ENCODE peak calls at places on chromosomes 3 and 15, in five cellular contexts. F, K, Q, A and V are unnamed samples.
A peak's percentile ranks its signal among the peaks of the same experiment; 100 is the strongest.

GRCh38 chr15:59797756-59798604 is 108.9 kb upstream of the BNIP2 start:
- DNase-seq in F (no peak), K (peak; percentile 2), Q (no peak), A (no peak), V (no peak)

GRCh38 chr3:189276481-189277190 is 104.9 kb downstream of the TPRG1 start:
- DNase-seq in F (no peak), K (no peak), Q (no peak), A (no peak), V (no peak)

GRCh38 chr15:95930659-95931375 is 399.7 kb upstream of the NR2F2 start:
- DNase-seq in F (no peak), K (no peak), Q (peak; percentile 71), A (no peak), V (no peak)

GRCh38 chr3:117485841-117486240 is 776.3 kb downstream of the TUSC7 start:
- DNase-seq in F (no peak), K (peak; percentile 25), Q (no peak), A (no peak), V (no peak)

GRCh38 chr3:190086191-190086590 is 34.5 kb downstream of the P3H2 start:
- DNase-seq in F (no peak), K (no peak), Q (no peak), A (peak; percentile 36), V (no peak)

GRCh38 chr15:51286816-51287215 is 51.6 kb downstream of the CYP19A1 start:
- DNase-seq in F (peak; percentile 33), K (no peak), Q (no peak), A (no peak), V (peak; percentile 15)

GRCh38 chr15:57018151-57018550 is 99.7 kb downstream of the TCF12 start:
- DNase-seq in F (no peak), K (no peak), Q (no peak), A (no peak), V (no peak)

GRCh38 chr3:106067711-106068110 is 198.9 kb upstream of the CBLB start:
- DNase-seq in F (no peak), K (peak; percentile 42), Q (no peak), A (no peak), V (no peak)

GRCh38 chr3:157914882-157915281 is 191.3 kb downstream of the SHOX2 start:
- DNase-seq in F (no peak), K (no peak), Q (no peak), A (no peak), V (no peak)

GRCh38 chr3:172647823-172648222 is 63.0 kb downstream of the NCEH1 start:
- DNase-seq in F (no peak), K (no peak), Q (no peak), A (no peak), V (no peak)

GRCh38 chr15:33678606-33679005 is 289.7 kb upstream of the CHRM5 start:
- DNase-seq in F (no peak), K (no peak), Q (peak; percentile 50), A (no peak), V (no peak)

GRCh38 chr3:59443618-59444292 is 393.9 kb upstream of the CFAP20DC start:
- DNase-seq in F (no peak), K (no peak), Q (no peak), A (no peak), V (no peak)

GRCh38 chr3:13429631-13430291 is 9.6 kb upstream of the NUP210 start:
- DNase-seq in F (no peak), K (no peak), Q (peak; percentile 67), A (no peak), V (no peak)

GRCh38 chr3:52498134-52499054 is 3.3 kb downstream of the STAB1 start:
- DNase-seq in F (no peak), K (no peak), Q (peak; percentile 21), A (no peak), V (no peak)

GRCh38 chr15:99114511-99115299 is 9.8 kb downstream of the SYNM start:
- DNase-seq in F (no peak), K (no peak), Q (no peak), A (no peak), V (no peak)

GRCh38 chr3:173622156-173622555 is 224.6 kb downstream of the NLGN1 start:
- DNase-seq in F (no peak), K (no peak), Q (no peak), A (no peak), V (no peak)

GRCh38 chr15:38553071-38553470 is 11.5 kb downstream of the RASGRP1 start:
- DNase-seq in F (no peak), K (no peak), Q (no peak), A (no peak), V (no peak)

GRCh38 chr3:120350431-120350941 is 1.3 kb upstream of the LRRC58 start:
- DNase-seq in F (peak; percentile 40), K (no peak), Q (peak; percentile 53), A (no peak), V (peak; percentile 50)

GRCh38 chr3:31958721-31959152 is 22.3 kb downstream of the OSBPL10 start:
- DNase-seq in F (no peak), K (no peak), Q (no peak), A (no peak), V (no peak)

GRCh38 chr3:112730210-112730609 is 89.3 kb upstream of the CCDC80 start:
- DNase-seq in F (no peak), K (no peak), Q (no peak), A (no peak), V (no peak)

GRCh38 chr15:89208256-89208655 is 13.1 kb downstream of the RLBP1 start:
- DNase-seq in F (no peak), K (no peak), Q (no peak), A (no peak), V (no peak)

GRCh38 chr3:117059990-117060338 is 350.4 kb downstream of the TUSC7 start:
- DNase-seq in F (no peak), K (no peak), Q (no peak), A (no peak), V (no peak)

DNA sequence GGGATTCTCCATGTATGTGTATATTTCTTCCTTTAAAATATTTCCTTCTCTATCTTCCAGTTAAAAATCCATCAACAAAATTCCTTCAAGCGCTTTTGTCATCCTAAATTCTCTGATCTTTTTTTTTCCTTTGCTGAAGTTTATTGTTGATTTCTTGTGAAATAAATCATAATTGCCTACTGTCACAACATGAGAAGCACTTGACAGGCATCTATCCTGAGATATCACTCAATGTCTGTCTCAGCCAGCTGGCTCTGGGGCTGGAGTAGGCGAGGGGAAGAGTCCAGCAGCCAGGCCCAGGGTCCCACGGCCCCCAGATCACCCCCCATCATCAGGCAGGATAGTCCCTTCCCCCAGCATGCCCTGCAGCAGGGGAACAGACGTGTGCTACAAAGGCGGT is 109.0 kb upstream of the TLE3 start:
- DNase-seq in F (no peak), K (no peak), Q (no peak), A (no peak), V (no peak)
- TF ChIP-seq EP300 in F (no peak), K (no peak), Q (no peak), A (no peak), V (no peak)

DNA sequence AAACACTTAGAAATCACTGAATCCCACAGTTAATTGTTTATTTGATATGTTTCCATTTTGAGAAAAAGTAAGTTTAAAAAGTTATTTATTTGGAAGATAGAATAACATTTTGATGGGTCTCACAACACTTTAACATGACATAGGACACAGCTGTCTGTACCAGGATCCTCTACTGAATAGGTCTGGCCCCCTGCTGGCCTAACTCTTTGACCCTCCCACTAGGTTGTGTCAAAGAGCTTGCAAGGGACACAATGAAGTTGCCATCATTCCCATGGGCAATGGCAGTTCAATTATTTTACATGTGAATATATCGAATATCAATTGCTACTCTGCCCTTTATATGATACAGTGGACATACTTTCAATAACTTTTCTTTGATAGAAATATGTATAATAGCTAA is 138.9 kb downstream of the EPHA3 start:
- DNase-seq in F (no peak), K (no peak), Q (no peak), A (peak; percentile 58), V (no peak)
- TF ChIP-seq RAD21 in F (no peak), K (no peak), Q (no peak), A (peak; percentile 24), V (no peak)

DNA sequence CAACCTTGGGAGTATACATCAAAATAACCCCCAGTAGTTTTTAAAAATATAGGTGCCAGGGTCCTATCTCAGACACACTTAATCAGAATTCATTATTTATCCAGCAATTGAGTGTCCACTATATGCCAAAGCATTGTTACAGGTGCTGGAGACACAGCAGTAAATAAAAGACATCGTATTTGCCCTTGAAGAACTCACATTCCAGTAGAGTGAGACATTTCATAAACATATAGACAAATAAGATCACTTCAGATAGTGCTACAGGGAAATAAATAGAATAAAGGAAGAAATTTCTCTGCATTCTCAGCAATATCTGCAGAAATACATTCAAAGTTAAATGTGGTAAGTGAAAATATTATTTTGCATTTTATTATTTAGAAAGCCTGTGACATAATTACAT is 34.1 kb upstream of the ANKRD28 start:
- DNase-seq in F (no peak), K (no peak), Q (no peak), A (no peak), V (no peak)
- TF ChIP-seq CEBPB in F (no peak), K (no peak), Q (no peak), A (no peak), V (no peak)

DNA sequence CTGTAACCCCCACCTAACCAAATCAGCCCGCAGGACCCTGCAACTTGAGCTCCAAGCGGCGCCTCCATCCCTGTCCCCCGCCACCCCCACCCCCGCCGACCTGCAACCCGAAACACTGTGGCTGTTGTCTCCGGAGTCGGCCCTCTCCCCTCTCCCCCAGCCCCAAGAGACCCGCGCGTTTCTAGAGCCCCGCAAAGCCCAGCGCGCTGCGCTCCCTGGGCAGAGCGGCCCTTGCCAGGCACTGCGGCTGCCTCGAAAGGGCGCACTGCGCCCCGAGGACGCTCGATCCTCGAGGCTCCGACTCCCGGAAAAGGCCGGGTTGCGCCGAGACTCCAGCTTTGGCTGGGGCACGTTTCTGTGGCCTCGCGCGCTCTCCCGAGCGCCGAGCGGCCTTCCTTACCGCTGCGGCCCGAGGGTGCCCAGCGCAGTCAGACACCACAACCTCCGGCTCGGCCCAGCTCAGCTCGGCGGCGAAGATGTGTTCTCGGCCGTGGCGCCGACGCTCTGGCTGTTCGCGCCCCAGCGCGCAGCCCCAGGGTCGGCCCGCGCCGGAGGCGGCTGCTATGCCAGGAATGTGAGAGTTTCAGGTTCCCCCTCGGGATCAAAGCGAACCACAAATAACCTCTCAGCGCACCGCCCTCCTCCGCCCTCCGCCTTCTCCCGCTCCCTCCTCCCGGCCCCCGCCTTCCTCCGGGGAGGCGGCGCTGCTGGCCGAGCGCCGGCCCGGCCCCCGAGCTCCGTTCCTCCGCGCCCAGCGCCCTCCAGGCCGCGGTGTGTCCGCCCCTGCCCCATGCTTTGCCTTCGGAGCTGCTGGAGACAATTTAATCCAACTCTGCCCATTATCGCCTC is at the start of gene AMOTL2:
- DNase-seq in F (peak; percentile 93), K (no peak), Q (peak; percentile 31), A (peak; percentile 87), V (peak; percentile 89)
- TF ChIP-seq EP300 in F (no peak), K (no peak), Q (no peak), A (no peak), V (peak; percentile 88)

DNA sequence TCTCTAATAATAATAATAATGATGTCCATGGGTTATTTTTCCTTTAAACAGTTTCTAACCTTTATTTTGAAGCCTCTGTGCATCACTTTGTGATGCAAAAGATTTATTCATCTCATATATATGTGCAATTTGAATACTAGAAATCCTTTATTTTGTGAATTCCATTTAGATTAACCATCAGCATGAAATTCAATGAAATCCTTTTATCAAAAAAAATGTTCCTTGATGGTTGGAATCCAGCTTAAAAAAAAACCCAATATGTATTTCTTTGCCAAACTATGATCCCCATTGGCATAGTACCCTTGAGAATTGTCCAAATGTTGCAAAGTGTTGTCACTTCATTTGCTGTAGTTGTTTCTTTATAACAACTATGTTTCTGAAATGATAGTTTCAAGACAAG is 7.4 kb downstream of the TBC1D23 start:
- DNase-seq in F (no peak), K (no peak), Q (no peak), A (no peak), V (no peak)
- TF ChIP-seq RAD21 in F (no peak), K (no peak), Q (no peak), A (no peak), V (no peak)

GRCh38 chr15:43268111-43269105 is 1.7 kb upstream of the TGM5 start:
- DNase-seq in F (no peak), K (no peak), Q (peak; percentile 64), A (no peak), V (peak; percentile 11)
- TF ChIP-seq CEBPB in F (no peak), K (no peak), Q (no peak), A (no peak), V (no peak)